ENCODE peak calls at places on chromosomes 12 and 14, in six cellular contexts. B is endothelial cell, F is head of caudate nucleus, N is epithelial cell of prostate, V is NCI-H82, S is Calu3. T is an unnamed sample.

GRCh38 chr12:25458047-25458552 is 95.0 kb downstream of the LMNTD1 start:
- DNase-seq in V (no peak), F (peak; percentile 33), B (no peak), N (peak; percentile 81), S (peak; percentile 44), T (no peak)

GRCh38 chr12:42474391-42474790 is 115.2 kb downstream of the PRICKLE1 start:
- DNase-seq in N (peak; percentile 90), S (no peak), B (no peak), F (no peak), V (no peak), T (no peak)

GRCh38 chr14:51759950-51760349 is 100.5 kb upstream of the GNG2 start:
- DNase-seq in B (no peak), F (no peak), V (no peak), S (no peak), N (no peak), T (no peak)

GRCh38 chr12:95959107-95959506 is 16.0 kb downstream of the AMDHD1 start:
- DNase-seq in S (peak; percentile 6), B (no peak), N (no peak), F (no peak), V (peak; percentile 39), T (no peak)

GRCh38 chr12:65524666-65525065 is 246.2 kb downstream of the MSRB3 start:
- DNase-seq in B (no peak), V (no peak), S (no peak), N (no peak), F (no peak), T (no peak)

GRCh38 chr12:111766608-111767361 is at the start of gene ALDH2:
- DNase-seq in F (peak; percentile 80), B (peak; percentile 80), V (peak; percentile 88), N (no peak), S (peak; percentile 79), T (peak; percentile 89)

GRCh38 chr14:24436355-24437019 is 6.1 kb downstream of the SDR39U1 start:
- DNase-seq in S (peak; percentile 41), F (peak; percentile 39), V (peak; percentile 70), B (peak; percentile 52), N (no peak), T (peak; percentile 54)

GRCh38 chr14:68819260-68819691 is 26.4 kb upstream of the ZFP36L1 start:
- DNase-seq in V (peak; percentile 62), S (no peak), F (no peak), N (peak; percentile 89), B (no peak), T (peak; percentile 31)

GRCh38 chr12:120820885-120821510 is 83.2 kb downstream of the SPPL3 start:
- DNase-seq in F (peak; percentile 40), N (no peak), B (no peak), S (no peak), V (no peak), T (no peak)

T was measured in heart left ventricle.